ENCODE peak calls at places on chromosomes 5 and 9, in five cellular contexts. One of them, this sample, is unnamed.

GRCh38 chr9:115992834-115993233 is 160.8 kb upstream of the PAPPA start:
- DNase-seq in erythroblast: no peak
- DNase-seq in nephron progenitor cell: no peak
- DNase-seq in iPS-NIHi11: no peak
- DNase-seq in naive thymus-derived CD4-positive, alpha-beta T cell: no peak
- DNase-seq in this sample: no peak

GRCh38 chr9:126499005-126499910 is 114.5 kb upstream of the LMX1B start:
- DNase-seq in erythroblast: peak
- DNase-seq in nephron progenitor cell: peak
- DNase-seq in iPS-NIHi11: peak
- DNase-seq in naive thymus-derived CD4-positive, alpha-beta T cell: peak
- DNase-seq in this sample: no peak

GRCh38 chr5:67493676-67494075 is 297.1 kb upstream of the CD180 start:
- DNase-seq in erythroblast: peak
- DNase-seq in nephron progenitor cell: no peak
- DNase-seq in iPS-NIHi11: peak
- DNase-seq in naive thymus-derived CD4-positive, alpha-beta T cell: no peak
- DNase-seq in this sample: no peak

GRCh38 chr5:1105350-1106265 is 6.3 kb downstream of the SLC12A7 start:
- DNase-seq in erythroblast: peak
- DNase-seq in nephron progenitor cell: no peak
- DNase-seq in iPS-NIHi11: no peak
- DNase-seq in naive thymus-derived CD4-positive, alpha-beta T cell: peak
- DNase-seq in this sample: no peak

GRCh38 chr5:168881427-168882149 is 302.4 kb upstream of the PANK3 start:
- DNase-seq in erythroblast: peak
- DNase-seq in nephron progenitor cell: peak
- DNase-seq in iPS-NIHi11: peak
- DNase-seq in naive thymus-derived CD4-positive, alpha-beta T cell: no peak
- DNase-seq in this sample: no peak

GRCh38 chr5:20556364-20556763 is 568.4 kb upstream of the CDH18 start:
- DNase-seq in erythroblast: no peak
- DNase-seq in nephron progenitor cell: no peak
- DNase-seq in iPS-NIHi11: no peak
- DNase-seq in naive thymus-derived CD4-positive, alpha-beta T cell: no peak
- DNase-seq in this sample: no peak

GRCh38 chr5:72178910-72179815 is 71.9 kb downstream of the MAP1B start:
- DNase-seq in erythroblast: no peak
- DNase-seq in nephron progenitor cell: no peak
- DNase-seq in iPS-NIHi11: peak
- DNase-seq in naive thymus-derived CD4-positive, alpha-beta T cell: no peak
- DNase-seq in this sample: peak

GRCh38 chr5:95892784-95893354 is 68.8 kb downstream of the ELL2 start:
- DNase-seq in erythroblast: peak
- DNase-seq in nephron progenitor cell: no peak
- DNase-seq in iPS-NIHi11: peak
- DNase-seq in naive thymus-derived CD4-positive, alpha-beta T cell: no peak
- DNase-seq in this sample: no peak

GRCh38 chr9:72948906-72949582 is 3.8 kb downstream of the ALDH1A1 start:
- DNase-seq in erythroblast: no peak
- DNase-seq in nephron progenitor cell: no peak
- DNase-seq in iPS-NIHi11: no peak
- DNase-seq in naive thymus-derived CD4-positive, alpha-beta T cell: no peak
- DNase-seq in this sample: no peak

GRCh38 chr9:109981091-109981490 is 201.1 kb downstream of the PALM2AKAP2 start:
- DNase-seq in erythroblast: no peak
- DNase-seq in nephron progenitor cell: no peak
- DNase-seq in iPS-NIHi11: no peak
- DNase-seq in naive thymus-derived CD4-positive, alpha-beta T cell: no peak
- DNase-seq in this sample: no peak

GRCh38 chr5:73858786-73859185 is 232.8 kb downstream of the ARHGEF28 start:
- DNase-seq in erythroblast: no peak
- DNase-seq in nephron progenitor cell: no peak
- DNase-seq in iPS-NIHi11: no peak
- DNase-seq in naive thymus-derived CD4-positive, alpha-beta T cell: no peak
- DNase-seq in this sample: no peak

GRCh38 chr5:64595519-64595855 is 89.7 kb downstream of the RGS7BP start:
- DNase-seq in erythroblast: no peak
- DNase-seq in nephron progenitor cell: no peak
- DNase-seq in iPS-NIHi11: no peak
- DNase-seq in naive thymus-derived CD4-positive, alpha-beta T cell: no peak
- DNase-seq in this sample: no peak